ENCODE peak calls at places on chromosomes 13 and 19, in seven cellular contexts. P, D, I, K, Q, J and W are unnamed samples. For H3K27me3, the result is how much of the 10 kb centered on the place peaks cover.

GRCh38 chr13:46469064-46469463 is 82.0 kb upstream of the RUBCNL start:
- DNase-seq in P (no peak), D (peak), I (no peak), K (no peak), Q (no peak), J (peak), W (no peak)

GRCh38 chr19:1873524-1874473 is 10.4 kb upstream of the KLF16 start:
- DNase-seq in P (no peak), D (no peak), I (peak), K (no peak), Q (no peak), J (no peak), W (no peak)

GRCh38 chr19:18274303-18274775 is at the start of gene IQCN:
- DNase-seq in P (no peak), D (peak), I (peak), K (peak), Q (no peak), J (no peak), W (peak)

GRCh38 chr19:42412661-42413076 is 14.5 kb downstream of the LIPE start:
- DNase-seq in P (no peak), D (no peak), I (no peak), K (no peak), Q (no peak), J (no peak), W (peak)

GRCh38 chr13:107277911-107278310 is 710.0 kb upstream of the ARGLU1 start:
- DNase-seq in P (no peak), D (no peak), I (no peak), K (no peak), Q (no peak), J (no peak), W (no peak)

GRCh38 chr19:55173717-55174409 is 6.2 kb downstream of the SYT5 start:
- DNase-seq in P (peak), D (peak), I (no peak), K (peak), Q (no peak), J (peak), W (peak)

GRCh38 chr19:45098521-45099464 is 5.8 kb downstream of the PPP1R37 start:
- DNase-seq in P (no peak), D (no peak), I (peak), K (no peak), Q (no peak), J (no peak), W (no peak)

GRCh38 chr13:78460176-78460575 is 143.2 kb downstream of the POU4F1 start:
- DNase-seq in P (no peak), D (no peak), I (no peak), K (no peak), Q (no peak), J (no peak), W (no peak)

GRCh38 chr13:32147976-32148375 is 116.4 kb downstream of the FRY start:
- DNase-seq in P (no peak), D (no peak), I (no peak), K (no peak), Q (no peak), J (no peak), W (no peak)

GRCh38 chr13:46962286-46962941 is 65.6 kb upstream of the HTR2A start:
- DNase-seq in P (no peak), D (no peak), I (no peak), K (peak), Q (no peak), J (peak), W (peak)

GRCh38 chr19:6271721-6272410 is 7.9 kb downstream of the MLLT1 start:
- DNase-seq in P (peak), D (peak), I (peak), K (no peak), Q (no peak), J (peak), W (peak)

GRCh38 chr19:31232871-31233270 is 116.4 kb downstream of the TSHZ3 start:
- DNase-seq in P (no peak), D (peak), I (no peak), K (peak), Q (no peak), J (peak), W (no peak)

GRCh38 chr19:1455336-1456120 is 5.6 kb downstream of the APC2 start:
- DNase-seq in P (peak), D (peak), I (no peak), K (peak), Q (peak), J (peak), W (peak)

GRCh38 chr19:947707-948533 is 22.1 kb downstream of the ARID3A start:
- DNase-seq in P (no peak), D (no peak), I (peak), K (no peak), Q (no peak), J (no peak), W (no peak)

DNA sequence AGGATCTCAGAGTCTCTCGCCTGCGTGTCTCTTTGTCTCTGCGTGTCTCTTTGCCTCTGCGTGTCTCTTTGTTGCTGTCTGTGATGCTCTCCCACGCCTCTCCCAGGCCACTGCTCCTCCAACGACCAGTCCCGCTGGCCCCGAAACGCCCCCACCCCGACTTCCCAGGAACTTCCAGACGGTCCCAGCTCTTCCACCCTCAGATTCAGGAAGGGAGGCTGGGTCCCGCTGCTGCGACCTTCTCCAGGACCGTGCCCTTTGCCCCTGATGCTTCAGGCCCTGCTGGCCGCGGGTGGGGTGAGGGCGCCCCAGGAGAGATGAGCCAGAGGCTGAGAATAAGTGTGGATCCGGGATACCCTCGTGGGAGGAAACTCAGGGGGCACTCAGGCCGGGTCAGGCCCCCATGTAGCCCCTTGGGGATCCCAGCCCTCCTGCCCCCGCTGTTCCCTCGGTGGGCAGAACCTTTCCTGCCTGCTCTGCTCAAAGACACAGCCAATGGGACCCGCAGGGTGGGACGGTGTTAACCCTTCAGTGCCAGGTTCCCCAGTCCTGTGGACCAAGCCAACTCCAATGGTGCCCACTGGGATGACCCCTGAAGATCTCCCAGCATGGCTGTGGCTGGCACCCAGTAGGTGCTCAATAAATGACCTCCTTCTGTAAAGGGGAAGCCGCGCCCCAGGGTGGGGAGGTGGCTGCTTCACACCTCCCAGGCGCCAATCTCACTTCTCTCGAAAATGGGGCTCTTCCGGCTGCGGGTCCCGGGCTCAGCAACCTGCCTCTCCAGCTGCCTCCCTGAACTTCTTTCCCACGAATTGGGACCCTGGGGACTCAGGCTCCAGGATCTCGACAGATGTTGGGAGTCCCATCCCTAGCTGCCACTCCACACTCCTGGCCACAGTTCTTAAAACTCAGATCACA is 1.5 kb upstream of the S1PR5 start:
- DNase-seq in P (no peak), D (no peak), I (no peak), K (no peak), Q (no peak), J (no peak), W (peak)
- H3K4me3 ChIP-seq in P (no peak), D (no peak), I (no peak), K (peak), Q (peak), J (peak), W (peak)

GRCh38 chr13:63435668-63436275 is 2020.1 kb upstream of the PCDH20 start:
- DNase-seq in P (no peak), D (peak), I (no peak), K (peak), Q (no peak), J (peak), W (no peak)
- H3K27me3 ChIP-seq in P (under half), D (under half), I (under half), K (under half), Q (under half), J (under half), W (under half)

GRCh38 chr19:13814550-13814949 is 19.3 kb downstream of the ZSWIM4 start:
- DNase-seq in P (no peak), D (no peak), I (no peak), K (no peak), Q (no peak), J (no peak), W (peak)

GRCh38 chr19:13821292-13821691 is 26.0 kb downstream of the ZSWIM4 start:
- DNase-seq in P (no peak), D (no peak), I (no peak), K (no peak), Q (no peak), J (no peak), W (no peak)

GRCh38 chr19:13817018-13817614 is 21.9 kb downstream of the ZSWIM4 start:
- DNase-seq in P (no peak), D (no peak), I (no peak), K (no peak), Q (no peak), J (no peak), W (peak)

GRCh38 chr19:13819242-13819641 is 24.0 kb downstream of the ZSWIM4 start:
- DNase-seq in P (no peak), D (no peak), I (no peak), K (no peak), Q (no peak), J (no peak), W (peak)

GRCh38 chr19:13817615-13818371 is 22.6 kb downstream of the ZSWIM4 start:
- DNase-seq in P (no peak), D (no peak), I (no peak), K (no peak), Q (no peak), J (no peak), W (peak)
- H3K4me3 ChIP-seq in P (no peak), D (no peak), I (no peak), K (no peak), Q (no peak), J (no peak), W (peak)

GRCh38 chr13:111139874-111140561 is 24.9 kb downstream of the ARHGEF7 start:
- DNase-seq in P (no peak), D (no peak), I (no peak), K (no peak), Q (no peak), J (no peak), W (no peak)
- H3K27me3 ChIP-seq in P (half or more), D (under half), I (under half), K (under half), Q (under half), J (half or more), W (under half)

DNA sequence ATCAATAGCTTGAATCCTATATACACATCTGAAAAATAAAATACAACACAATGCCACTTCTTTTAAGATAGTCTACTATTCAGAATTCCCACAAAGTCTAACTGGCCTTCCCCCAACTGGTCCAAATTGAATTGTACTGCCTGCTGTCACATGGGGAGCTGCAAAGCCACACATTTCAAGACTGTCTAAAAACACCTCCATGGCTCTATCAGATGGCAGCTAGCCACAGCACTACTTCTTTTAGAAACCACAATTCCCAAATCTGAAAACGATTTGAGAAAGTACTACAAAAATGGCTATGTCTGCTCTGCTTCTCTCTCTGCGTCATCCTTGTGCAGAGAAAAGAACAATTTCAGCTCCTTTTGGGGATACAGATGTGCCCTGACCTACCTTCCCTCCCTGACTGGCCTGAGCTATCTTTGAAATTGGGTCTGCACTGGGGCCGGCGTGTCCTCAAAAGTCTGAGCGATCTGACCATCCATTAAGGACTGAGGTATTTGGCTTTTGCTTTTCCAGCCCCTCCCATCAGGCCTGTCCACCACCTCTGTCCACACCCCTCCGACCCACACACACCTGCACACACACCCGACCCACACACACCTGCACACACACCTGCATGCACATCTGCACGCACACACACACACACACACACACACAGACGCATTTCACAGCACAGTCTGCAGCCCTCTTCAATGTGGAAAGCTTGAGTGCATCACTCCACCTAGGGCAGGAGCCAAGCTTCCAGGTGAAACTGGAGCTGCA is 68.6 kb upstream of the IPO5 start:
- DNase-seq in P (no peak), D (no peak), I (no peak), K (no peak), Q (no peak), J (no peak), W (no peak)
- H3K4me3 ChIP-seq in P (no peak), D (no peak), I (no peak), K (no peak), Q (no peak), J (no peak), W (no peak)

GRCh38 chr13:25965596-25965995 is 86.2 kb downstream of the SHISA2 start:
- DNase-seq in P (no peak), D (no peak), I (no peak), K (no peak), Q (no peak), J (no peak), W (no peak)
- H3K27me3 ChIP-seq in P (under half), D (under half), I (under half), K (under half), Q (under half), J (under half), W (under half)